ENCODE peak calls at places on chromosomes 13 and 19, in six cellular contexts. One of them, this sample, is unnamed.
A peak's percentile ranks its signal among the peaks of the same experiment; 100 is the strongest.

GRCh38 chr19:13637664-13638063 is 126.7 kb upstream of the MRI1 start:
- DNase-seq in thoracic aorta: no peak
- DNase-seq in lower lobe of right lung: no peak
- DNase-seq in esophagus squamous epithelium: no peak
- DNase-seq in heart right ventricle: no peak
- DNase-seq in heart left ventricle: no peak
- DNase-seq in this sample: no peak

GRCh38 chr13:105343134-105343806 is 1192.2 kb downstream of the EFNB2 start:
- DNase-seq in heart left ventricle: no peak
- DNase-seq in heart right ventricle: no peak
- DNase-seq in esophagus squamous epithelium: no peak
- DNase-seq in lower lobe of right lung: no peak
- DNase-seq in thoracic aorta: no peak
- DNase-seq in this sample: no peak

GRCh38 chr19:55446060-55446459 is 3.0 kb upstream of the SHISA7 start:
- DNase-seq in esophagus squamous epithelium: no peak
- DNase-seq in heart left ventricle: no peak
- DNase-seq in thoracic aorta: no peak
- DNase-seq in heart right ventricle: no peak
- DNase-seq in lower lobe of right lung: no peak
- DNase-seq in this sample: no peak

GRCh38 chr13:64819081-64819480 is 2411.1 kb downstream of the PCDH9 start:
- DNase-seq in lower lobe of right lung: no peak
- DNase-seq in thoracic aorta: no peak
- DNase-seq in esophagus squamous epithelium: no peak
- DNase-seq in heart left ventricle: no peak
- DNase-seq in heart right ventricle: no peak
- DNase-seq in this sample: no peak

GRCh38 chr19:48833977-48834376 is 2.3 kb downstream of the HSD17B14 start:
- DNase-seq in lower lobe of right lung: no peak
- DNase-seq in thoracic aorta: no peak
- DNase-seq in esophagus squamous epithelium: no peak
- DNase-seq in heart left ventricle: no peak
- DNase-seq in heart right ventricle: no peak
- DNase-seq in this sample: no peak

GRCh38 chr13:65724261-65724660 is 1505.9 kb downstream of the PCDH9 start:
- DNase-seq in heart left ventricle: no peak
- DNase-seq in esophagus squamous epithelium: no peak
- DNase-seq in thoracic aorta: no peak
- DNase-seq in heart right ventricle: no peak
- DNase-seq in lower lobe of right lung: no peak
- DNase-seq in this sample: no peak

GRCh38 chr13:24284876-24285275 is 24.5 kb upstream of the C1QTNF9 start:
- DNase-seq in esophagus squamous epithelium: no peak
- DNase-seq in lower lobe of right lung: no peak
- DNase-seq in heart right ventricle: no peak
- DNase-seq in thoracic aorta: no peak
- DNase-seq in heart left ventricle: no peak
- DNase-seq in this sample: no peak

GRCh38 chr13:73440296-73440895 is 381.6 kb downstream of the KLF5 start:
- DNase-seq in esophagus squamous epithelium: no peak
- DNase-seq in heart left ventricle: no peak
- DNase-seq in heart right ventricle: no peak
- DNase-seq in lower lobe of right lung: no peak
- DNase-seq in thoracic aorta: no peak
- DNase-seq in this sample: no peak

GRCh38 chr13:58463841-58464240 is 832.3 kb downstream of the PCDH17 start:
- DNase-seq in esophagus squamous epithelium: no peak
- DNase-seq in heart left ventricle: no peak
- DNase-seq in lower lobe of right lung: no peak
- DNase-seq in thoracic aorta: no peak
- DNase-seq in heart right ventricle: no peak
- DNase-seq in this sample: no peak

GRCh38 chr13:111126509-111126908 is 11.4 kb downstream of the ARHGEF7 start:
- DNase-seq in heart right ventricle: no peak
- DNase-seq in esophagus squamous epithelium: no peak
- DNase-seq in lower lobe of right lung: no peak
- DNase-seq in heart left ventricle: no peak
- DNase-seq in thoracic aorta: no peak
- DNase-seq in this sample: no peak

DNA sequence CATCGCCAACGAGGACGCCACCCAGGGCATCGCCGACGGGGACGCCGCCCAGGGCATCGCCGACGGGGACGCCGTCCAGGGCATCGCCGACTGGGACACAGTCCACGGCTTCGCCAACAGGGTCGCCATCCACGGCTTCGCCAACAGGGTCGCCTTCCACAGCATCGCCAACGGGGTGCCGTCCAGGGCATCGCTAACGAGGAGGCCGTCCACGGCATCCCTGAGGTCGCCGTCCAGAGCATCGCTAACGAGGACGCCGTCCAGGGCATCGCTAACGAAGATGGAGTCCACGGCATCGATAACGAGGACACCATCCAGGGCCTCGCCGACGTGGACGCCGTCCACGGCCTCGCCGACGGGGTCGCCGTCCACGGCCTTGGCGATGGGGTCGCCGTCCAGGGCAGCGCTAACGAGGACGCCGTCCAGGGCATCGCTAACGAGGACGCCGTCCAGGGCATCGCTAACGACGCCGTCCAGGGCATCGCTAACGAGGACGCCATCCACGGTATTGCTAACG is 947.8 kb downstream of the TUBA3C start:
- DNase-seq in lower lobe of right lung: no peak
- DNase-seq in heart left ventricle: no peak
- DNase-seq in thoracic aorta: no peak
- DNase-seq in heart right ventricle: no peak
- DNase-seq in esophagus squamous epithelium: no peak
- DNase-seq in this sample: no peak
- H3K9me3 ChIP-seq in lower lobe of right lung: no peaks in the 10 kb centered on the region
- H3K9me3 ChIP-seq in heart left ventricle: peaks cover 3% of the 10 kb centered on the region
- H3K9me3 ChIP-seq in thoracic aorta: no peaks in the 10 kb centered on the region
- H3K9me3 ChIP-seq in heart right ventricle: no peaks in the 10 kb centered on the region
- H3K9me3 ChIP-seq in esophagus squamous epithelium: peaks cover 16% of the 10 kb centered on the region
- H3K9me3 ChIP-seq in this sample: no peaks in the 10 kb centered on the region

GRCh38 chr13:40982772-40983171 is 36.3 kb downstream of the ELF1 start:
- DNase-seq in lower lobe of right lung: no peak
- DNase-seq in heart left ventricle: peak; percentile 36
- DNase-seq in thoracic aorta: no peak
- DNase-seq in heart right ventricle: peak; percentile 76
- DNase-seq in esophagus squamous epithelium: no peak
- DNase-seq in this sample: no peak

GRCh38 chr13:40981361-40981760 is 37.8 kb downstream of the ELF1 start:
- DNase-seq in heart right ventricle: no peak
- DNase-seq in thoracic aorta: no peak
- DNase-seq in esophagus squamous epithelium: no peak
- DNase-seq in lower lobe of right lung: no peak
- DNase-seq in heart left ventricle: no peak
- DNase-seq in this sample: no peak

GRCh38 chr13:40980466-40980865 is 38.6 kb downstream of the ELF1 start:
- DNase-seq in heart left ventricle: no peak
- DNase-seq in heart right ventricle: no peak
- DNase-seq in esophagus squamous epithelium: no peak
- DNase-seq in thoracic aorta: no peak
- DNase-seq in lower lobe of right lung: no peak
- DNase-seq in this sample: no peak

GRCh38 chr13:40981949-40982348 is 37.2 kb downstream of the ELF1 start:
- DNase-seq in heart right ventricle: no peak
- DNase-seq in heart left ventricle: no peak
- DNase-seq in lower lobe of right lung: no peak
- DNase-seq in thoracic aorta: no peak
- DNase-seq in esophagus squamous epithelium: no peak
- DNase-seq in this sample: no peak

DNA sequence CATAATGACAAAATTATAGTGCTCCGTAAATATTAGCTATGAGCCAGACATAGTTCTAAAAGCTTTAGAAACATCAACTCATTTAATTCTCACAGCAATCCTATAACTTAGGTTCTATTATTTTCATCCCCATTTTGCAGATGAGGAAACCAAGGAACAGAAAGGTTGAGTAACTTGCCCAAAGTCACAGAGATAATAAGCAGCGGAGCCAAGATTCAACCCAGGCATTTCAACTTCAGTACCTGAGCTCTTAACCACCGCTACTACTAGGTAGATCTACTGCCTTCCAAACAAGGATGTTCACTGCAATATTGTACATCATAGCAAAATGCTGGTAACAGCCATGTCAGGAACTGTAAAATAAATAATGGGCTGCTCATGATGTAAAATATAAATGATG is 39.9 kb downstream of the ELF1 start:
- DNase-seq in lower lobe of right lung: no peak
- DNase-seq in thoracic aorta: no peak
- DNase-seq in heart right ventricle: no peak
- DNase-seq in esophagus squamous epithelium: no peak
- DNase-seq in heart left ventricle: no peak
- DNase-seq in this sample: no peak
- H3K4me1 ChIP-seq in lower lobe of right lung: peaks cover 88% of the 10 kb centered on the region
- H3K4me1 ChIP-seq in thoracic aorta: peaks cover 39% of the 10 kb centered on the region
- H3K4me1 ChIP-seq in heart right ventricle: peaks cover 94% of the 10 kb centered on the region
- H3K4me1 ChIP-seq in esophagus squamous epithelium: peaks cover 12% of the 10 kb centered on the region
- H3K4me1 ChIP-seq in heart left ventricle: peaks cover 16% of the 10 kb centered on the region
- H3K4me1 ChIP-seq in this sample: peaks cover 3% of the 10 kb centered on the region

GRCh38 chr19:27776524-27776923 is 1436.4 kb downstream of the UQCRFS1 start:
- DNase-seq in esophagus squamous epithelium: no peak
- DNase-seq in thoracic aorta: no peak
- DNase-seq in heart right ventricle: no peak
- DNase-seq in lower lobe of right lung: no peak
- DNase-seq in heart left ventricle: no peak
- DNase-seq in this sample: no peak

GRCh38 chr19:27776020-27776419 is 1436.9 kb downstream of the UQCRFS1 start:
- DNase-seq in heart left ventricle: no peak
- DNase-seq in thoracic aorta: no peak
- DNase-seq in lower lobe of right lung: no peak
- DNase-seq in heart right ventricle: no peak
- DNase-seq in esophagus squamous epithelium: no peak
- DNase-seq in this sample: no peak

GRCh38 chr19:27777726-27778125 is 1435.2 kb downstream of the UQCRFS1 start:
- DNase-seq in heart left ventricle: no peak
- DNase-seq in heart right ventricle: no peak
- DNase-seq in thoracic aorta: no peak
- DNase-seq in esophagus squamous epithelium: no peak
- DNase-seq in lower lobe of right lung: no peak
- DNase-seq in this sample: no peak

GRCh38 chr19:27775395-27775794 is 1437.6 kb downstream of the UQCRFS1 start:
- DNase-seq in lower lobe of right lung: no peak
- DNase-seq in heart left ventricle: no peak
- DNase-seq in esophagus squamous epithelium: no peak
- DNase-seq in heart right ventricle: no peak
- DNase-seq in thoracic aorta: no peak
- DNase-seq in this sample: no peak

DNA sequence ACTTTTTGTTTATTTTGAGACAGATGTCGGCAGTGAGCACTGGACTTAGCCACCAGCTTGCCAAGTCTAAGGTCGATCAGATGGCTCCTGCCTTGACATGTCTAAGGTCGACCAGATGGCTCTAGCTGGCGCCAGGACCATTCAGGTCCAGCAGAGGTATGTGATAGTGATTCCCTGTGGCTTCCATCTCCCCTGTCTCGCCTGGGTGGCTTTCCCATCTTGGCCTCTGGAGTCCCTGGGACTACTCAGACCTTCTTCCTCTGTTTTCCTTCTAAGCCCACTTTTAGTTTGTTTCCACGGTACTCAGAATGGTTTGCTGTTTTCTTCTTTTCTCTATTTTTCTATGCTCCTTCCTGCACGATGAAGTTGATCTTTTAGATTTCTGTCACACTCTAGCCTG is 1435.7 kb downstream of the UQCRFS1 start:
- DNase-seq in lower lobe of right lung: no peak
- DNase-seq in esophagus squamous epithelium: no peak
- DNase-seq in heart left ventricle: no peak
- DNase-seq in heart right ventricle: no peak
- DNase-seq in thoracic aorta: no peak
- DNase-seq in this sample: no peak
- H3K9me3 ChIP-seq in lower lobe of right lung: no peaks in the 10 kb centered on the region
- H3K9me3 ChIP-seq in esophagus squamous epithelium: peaks cover 11% of the 10 kb centered on the region
- H3K9me3 ChIP-seq in heart left ventricle: no peaks in the 10 kb centered on the region
- H3K9me3 ChIP-seq in heart right ventricle: no peaks in the 10 kb centered on the region
- H3K9me3 ChIP-seq in thoracic aorta: peaks cover 53% of the 10 kb centered on the region
- H3K9me3 ChIP-seq in this sample: no peaks in the 10 kb centered on the region

DNA sequence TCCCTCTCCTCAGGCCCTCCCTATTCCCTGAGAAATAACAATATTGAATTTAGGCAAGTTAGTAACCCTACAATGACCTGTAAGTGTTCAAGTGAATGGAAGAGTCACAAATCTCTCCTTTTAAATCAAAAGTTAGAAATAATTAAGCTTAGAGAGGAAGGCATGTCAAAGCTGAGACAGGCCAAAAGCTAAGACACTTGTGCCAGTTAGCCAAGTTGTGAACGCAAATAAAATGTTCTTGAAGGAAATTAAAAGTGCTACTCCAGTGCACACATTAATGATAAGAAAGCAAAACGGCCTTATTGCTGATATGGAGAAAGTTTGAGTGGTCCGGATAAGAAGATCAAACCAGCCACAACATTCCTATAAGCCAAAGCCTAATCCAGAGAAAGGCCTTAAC is 120.9 kb downstream of the RBM26 start:
- DNase-seq in thoracic aorta: no peak
- DNase-seq in heart left ventricle: no peak
- DNase-seq in esophagus squamous epithelium: no peak
- DNase-seq in heart right ventricle: no peak
- DNase-seq in lower lobe of right lung: no peak
- DNase-seq in this sample: no peak
- H3K4me1 ChIP-seq in thoracic aorta: no peaks in the 10 kb centered on the region
- H3K4me1 ChIP-seq in heart left ventricle: no peaks in the 10 kb centered on the region
- H3K4me1 ChIP-seq in esophagus squamous epithelium: no peaks in the 10 kb centered on the region
- H3K4me1 ChIP-seq in heart right ventricle: no peaks in the 10 kb centered on the region
- H3K4me1 ChIP-seq in lower lobe of right lung: no peaks in the 10 kb centered on the region
- H3K4me1 ChIP-seq in this sample: no peaks in the 10 kb centered on the region

DNA sequence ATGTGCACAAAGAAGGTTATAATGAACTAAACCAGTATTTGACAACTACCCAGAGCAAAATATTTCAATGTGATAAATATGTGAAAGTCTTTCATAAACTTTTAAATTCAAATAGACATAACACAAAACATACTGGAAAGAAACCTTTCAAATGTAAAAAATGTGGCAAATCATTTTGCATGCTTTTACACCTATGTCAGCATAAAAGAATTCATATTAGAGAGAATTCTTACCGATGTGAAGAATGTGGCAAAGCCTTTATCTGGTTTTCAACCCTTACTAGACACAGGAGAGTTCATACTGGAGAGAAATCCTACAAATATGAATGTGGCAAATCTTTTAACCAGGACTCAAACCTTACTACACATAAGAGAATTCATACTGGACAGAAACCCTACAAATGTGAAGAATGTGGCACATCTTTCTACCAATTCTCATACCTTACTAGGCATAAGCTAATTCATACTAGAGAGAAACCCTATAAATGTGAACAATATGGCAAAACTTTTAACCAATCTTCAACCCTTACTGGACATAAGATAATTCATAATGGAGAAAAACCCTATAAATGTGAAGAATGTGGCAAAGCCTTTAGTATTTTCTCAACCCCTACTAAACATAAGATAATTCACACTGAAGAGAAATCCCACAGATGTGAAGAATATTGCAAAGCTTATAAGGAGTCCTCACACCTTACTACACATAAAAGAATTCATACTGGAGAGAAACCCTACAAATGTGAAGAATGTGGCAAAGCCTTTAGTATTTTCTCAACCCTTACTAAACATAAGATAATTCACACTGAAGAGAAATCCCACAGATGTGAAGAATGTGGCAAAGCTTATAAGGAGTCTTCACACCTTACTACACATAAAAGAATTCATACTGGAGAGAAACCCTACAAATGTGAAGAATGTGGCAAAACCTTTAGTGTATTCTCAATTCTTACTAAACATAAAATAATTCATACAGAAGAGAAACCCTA is 26.4 kb downstream of the ZNF493 start:
- DNase-seq in esophagus squamous epithelium: no peak
- DNase-seq in heart right ventricle: no peak
- DNase-seq in lower lobe of right lung: no peak
- DNase-seq in heart left ventricle: no peak
- DNase-seq in thoracic aorta: no peak
- DNase-seq in this sample: no peak
- H3K9me3 ChIP-seq in esophagus squamous epithelium: peaks cover 73% of the 10 kb centered on the region
- H3K9me3 ChIP-seq in heart right ventricle: peaks cover 98% of the 10 kb centered on the region
- H3K9me3 ChIP-seq in lower lobe of right lung: peaks cover 98% of the 10 kb centered on the region
- H3K9me3 ChIP-seq in heart left ventricle: peaks cover 93% of the 10 kb centered on the region
- H3K9me3 ChIP-seq in thoracic aorta: peaks cover 82% of the 10 kb centered on the region
- H3K9me3 ChIP-seq in this sample: peaks cover 37% of the 10 kb centered on the region

This sample was measured in uterus.